ENCODE peak calls at places on chromosomes 12 and 14, in four cellular contexts. One of them, this sample, is unnamed.

GRCh38 chr14:21098134-21098891 is at the start of gene ZNF219:
- DNase-seq in GM13977: peak
- DNase-seq in AG10803: peak
- DNase-seq in heart right ventricle: peak
- DNase-seq in this sample: peak

GRCh38 chr12:103560604-103561101 is 26.4 kb upstream of the STAB2 start:
- DNase-seq in GM13977: no peak
- DNase-seq in AG10803: peak
- DNase-seq in heart right ventricle: no peak
- DNase-seq in this sample: no peak

GRCh38 chr12:90076851-90077319 is 368.2 kb upstream of the ATP2B1 start:
- DNase-seq in GM13977: no peak
- DNase-seq in AG10803: no peak
- DNase-seq in heart right ventricle: no peak
- DNase-seq in this sample: no peak

GRCh38 chr12:93662961-93663728 is 14.0 kb upstream of the CRADD start:
- DNase-seq in GM13977: no peak
- DNase-seq in AG10803: peak
- DNase-seq in heart right ventricle: no peak
- DNase-seq in this sample: no peak

GRCh38 chr14:33765251-33765650 is 185.6 kb downstream of the EGLN3 start:
- DNase-seq in GM13977: no peak
- DNase-seq in AG10803: no peak
- DNase-seq in heart right ventricle: peak
- DNase-seq in this sample: peak

GRCh38 chr12:120006248-120006975 is 17.4 kb downstream of the BICDL1 start:
- DNase-seq in GM13977: no peak
- DNase-seq in AG10803: no peak
- DNase-seq in heart right ventricle: no peak
- DNase-seq in this sample: no peak

GRCh38 chr14:105412768-105413541 is 6.7 kb upstream of the MTA1 start:
- DNase-seq in GM13977: no peak
- DNase-seq in AG10803: no peak
- DNase-seq in heart right ventricle: no peak
- DNase-seq in this sample: no peak

GRCh38 chr12:45192041-45192695 is 23.7 kb upstream of the ANO6 start:
- DNase-seq in GM13977: no peak
- DNase-seq in AG10803: peak
- DNase-seq in heart right ventricle: no peak
- DNase-seq in this sample: no peak

GRCh38 chr12:128259556-128260070 is 7.4 kb upstream of the TMEM132C start:
- DNase-seq in GM13977: no peak
- DNase-seq in AG10803: no peak
- DNase-seq in heart right ventricle: no peak
- DNase-seq in this sample: no peak

GRCh38 chr12:79329933-79330332 is 360.8 kb downstream of the PAWR start:
- DNase-seq in GM13977: no peak
- DNase-seq in AG10803: peak
- DNase-seq in heart right ventricle: no peak
- DNase-seq in this sample: no peak

GRCh38 chr14:55731881-55732498 is 152.0 kb downstream of the KTN1 start:
- DNase-seq in GM13977: peak
- DNase-seq in AG10803: peak
- DNase-seq in heart right ventricle: no peak
- DNase-seq in this sample: no peak

GRCh38 chr12:92947589-92948215 is 18.6 kb upstream of the EEA1 start:
- DNase-seq in GM13977: no peak
- DNase-seq in AG10803: no peak
- DNase-seq in heart right ventricle: no peak
- DNase-seq in this sample: no peak

GRCh38 chr12:34346372-34347034 is 324.2 kb downstream of the ALG10 start:
- DNase-seq in GM13977: no peak
- DNase-seq in AG10803: no peak
- DNase-seq in heart right ventricle: no peak
- DNase-seq in this sample: peak

GRCh38 chr14:69712637-69713088 is 54.3 kb upstream of the SRSF5 start:
- DNase-seq in GM13977: no peak
- DNase-seq in AG10803: no peak
- DNase-seq in heart right ventricle: peak
- DNase-seq in this sample: no peak

GRCh38 chr14:34794217-34794616 is 79.8 kb upstream of the CFL2 start:
- DNase-seq in GM13977: no peak
- DNase-seq in AG10803: peak
- DNase-seq in heart right ventricle: no peak
- DNase-seq in this sample: no peak

GRCh38 chr12:5505751-5506150 is 73.8 kb downstream of the NTF3 start:
- DNase-seq in GM13977: no peak
- DNase-seq in AG10803: no peak
- DNase-seq in heart right ventricle: no peak
- DNase-seq in this sample: no peak

GRCh38 chr12:13194462-13195110 is 1.9 kb upstream of the EMP1 start:
- DNase-seq in GM13977: no peak
- DNase-seq in AG10803: no peak
- DNase-seq in heart right ventricle: no peak
- DNase-seq in this sample: no peak

DNA sequence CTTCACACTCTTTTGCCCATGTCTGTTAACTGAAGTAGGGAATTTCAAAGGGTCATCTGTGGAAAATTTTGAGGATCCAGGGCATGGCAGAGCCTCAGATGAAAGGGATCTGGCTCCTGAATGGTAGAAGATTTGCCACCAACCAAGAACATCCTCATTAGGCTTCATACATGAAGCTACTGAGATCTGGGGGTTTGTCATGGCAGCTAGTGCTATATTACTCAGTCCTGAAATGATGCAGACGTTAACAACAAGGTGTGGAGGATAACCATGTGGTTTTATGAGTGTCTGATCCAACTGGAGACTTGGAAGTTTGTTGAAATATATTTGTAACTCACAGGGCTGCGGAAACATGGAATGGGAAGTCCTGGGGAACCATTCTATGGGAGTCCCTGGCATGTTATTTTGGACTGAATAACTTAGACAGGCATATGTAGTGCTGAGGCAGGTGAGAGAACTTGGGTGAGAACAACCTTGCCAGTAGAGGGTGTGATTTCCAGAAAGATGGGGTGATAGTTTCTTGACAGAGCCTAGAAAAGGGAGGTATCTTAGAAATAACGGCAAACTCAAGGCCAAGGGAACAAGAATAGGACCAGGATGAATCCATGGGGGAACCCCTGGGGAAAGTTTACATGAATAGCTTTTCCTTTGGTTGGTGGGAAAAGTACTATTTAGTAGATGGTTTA is 42.0 kb upstream of the C12orf75 start:
- DNase-seq in GM13977: peak
- DNase-seq in AG10803: no peak
- DNase-seq in heart right ventricle: no peak
- DNase-seq in this sample: no peak
- TF ChIP-seq CTCF in GM13977: no peak
- TF ChIP-seq CTCF in AG10803: no peak
- TF ChIP-seq CTCF in heart right ventricle: no peak
- TF ChIP-seq CTCF in this sample: no peak

DNA sequence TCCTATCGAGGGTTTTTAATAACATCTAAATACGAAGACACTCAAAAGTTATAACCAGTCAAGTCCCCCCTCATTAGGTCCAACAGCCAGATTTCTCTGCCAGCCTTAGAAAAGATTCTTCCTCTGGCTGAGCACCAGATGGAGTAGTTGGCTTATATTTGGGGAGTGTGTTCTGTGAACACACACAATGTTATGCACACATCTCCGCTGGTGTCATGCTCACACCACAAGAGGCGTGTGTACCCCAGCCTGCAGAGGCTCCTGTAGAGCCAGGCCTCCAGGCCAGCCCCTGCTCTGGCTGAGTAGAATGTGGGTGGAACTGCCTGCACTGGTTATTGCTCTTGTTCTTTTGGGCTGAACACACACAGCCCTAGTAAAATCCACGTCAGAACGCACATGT is 64.0 kb downstream of the PIWIL1 start:
- DNase-seq in GM13977: no peak
- DNase-seq in AG10803: no peak
- DNase-seq in heart right ventricle: no peak
- DNase-seq in this sample: no peak
- TF ChIP-seq CTCF in GM13977: no peak
- TF ChIP-seq CTCF in AG10803: no peak
- TF ChIP-seq CTCF in heart right ventricle: no peak
- TF ChIP-seq CTCF in this sample: peak

DNA sequence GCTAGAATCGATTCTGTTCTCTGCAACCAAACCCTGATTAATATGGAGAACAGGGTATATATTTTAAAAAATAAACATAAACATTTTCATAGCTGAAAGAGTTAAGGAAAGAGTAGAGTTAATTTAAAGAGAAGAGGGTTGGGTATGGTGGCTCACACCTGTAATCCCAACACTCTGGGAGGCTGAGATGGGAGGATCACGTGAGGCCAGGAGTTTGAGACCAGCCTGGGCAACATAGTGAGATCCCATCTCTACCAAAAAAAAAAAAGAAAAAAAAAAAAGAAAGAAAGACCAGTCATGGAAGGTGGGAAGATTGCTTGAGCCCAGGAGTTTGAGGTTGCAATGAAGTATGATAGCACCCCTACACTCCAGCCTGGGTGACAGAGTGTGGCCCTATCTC is 25.5 kb downstream of the GTSF1 start:
- DNase-seq in GM13977: no peak
- DNase-seq in AG10803: no peak
- DNase-seq in heart right ventricle: no peak
- DNase-seq in this sample: no peak
- TF ChIP-seq CTCF in GM13977: no peak
- TF ChIP-seq CTCF in AG10803: no peak
- TF ChIP-seq CTCF in heart right ventricle: no peak
- TF ChIP-seq CTCF in this sample: no peak

DNA sequence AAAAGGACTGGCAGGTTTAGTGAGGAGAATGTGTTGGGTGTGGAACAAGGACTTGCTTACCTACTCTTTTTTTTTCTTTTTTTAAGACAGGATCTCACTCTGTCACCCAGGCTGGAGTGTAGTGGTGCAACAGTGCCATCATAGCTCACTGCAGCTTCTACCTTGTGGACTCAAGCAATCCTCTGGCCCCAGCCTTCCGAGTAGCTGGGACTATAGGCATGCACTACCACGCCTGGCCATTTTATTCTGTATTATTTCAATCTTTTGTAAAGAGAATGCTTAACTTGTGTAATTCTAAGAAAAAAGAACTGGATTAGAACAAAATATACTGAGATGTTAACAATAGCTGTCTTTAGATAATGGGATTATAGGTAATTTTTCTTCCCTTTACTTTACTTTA is 1.9 kb upstream of the VRTN start:
- DNase-seq in GM13977: no peak
- DNase-seq in AG10803: no peak
- DNase-seq in heart right ventricle: no peak
- DNase-seq in this sample: no peak
- TF ChIP-seq CTCF in GM13977: no peak
- TF ChIP-seq CTCF in AG10803: no peak
- TF ChIP-seq CTCF in heart right ventricle: no peak
- TF ChIP-seq CTCF in this sample: no peak

GRCh38 chr12:7460375-7461259 is 16.7 kb upstream of the CD163L1 start:
- DNase-seq in GM13977: peak
- DNase-seq in AG10803: peak
- DNase-seq in heart right ventricle: peak
- DNase-seq in this sample: peak
- TF ChIP-seq CTCF in GM13977: peak
- TF ChIP-seq CTCF in AG10803: peak
- TF ChIP-seq CTCF in heart right ventricle: peak
- TF ChIP-seq CTCF in this sample: peak

DNA sequence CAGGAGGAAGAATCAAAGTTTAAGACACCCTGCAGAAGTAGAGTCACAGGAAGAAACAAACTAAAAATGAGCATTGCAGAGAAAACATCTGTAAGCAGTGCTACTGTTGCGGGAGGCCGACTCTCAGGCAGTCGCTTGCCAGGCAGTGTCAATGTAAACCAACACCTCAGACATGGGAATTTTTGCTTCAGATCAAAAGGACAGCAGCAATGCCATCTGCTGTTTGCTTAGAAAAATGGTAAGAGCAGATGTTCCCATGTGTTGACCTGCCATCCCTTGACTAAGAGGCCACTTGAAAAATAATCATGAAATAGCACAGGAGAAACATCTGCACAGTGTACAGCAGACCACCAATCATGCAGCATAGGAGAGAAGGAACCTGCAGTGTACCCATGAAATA is 196.6 kb downstream of the SLC25A21 start:
- DNase-seq in GM13977: no peak
- DNase-seq in AG10803: no peak
- DNase-seq in heart right ventricle: no peak
- DNase-seq in this sample: no peak
- TF ChIP-seq CTCF in GM13977: no peak
- TF ChIP-seq CTCF in AG10803: no peak
- TF ChIP-seq CTCF in heart right ventricle: no peak
- TF ChIP-seq CTCF in this sample: no peak

GRCh38 chr12:52305921-52306705 is 14.8 kb upstream of the KRT81 start:
- DNase-seq in GM13977: no peak
- DNase-seq in AG10803: no peak
- DNase-seq in heart right ventricle: no peak
- DNase-seq in this sample: no peak

GRCh38 chr12:52310622-52311281 is 10.4 kb downstream of the KRT83 start:
- DNase-seq in GM13977: no peak
- DNase-seq in AG10803: peak
- DNase-seq in heart right ventricle: no peak
- DNase-seq in this sample: no peak

GRCh38 chr12:52311282-52311643 is 9.9 kb downstream of the KRT83 start:
- DNase-seq in GM13977: no peak
- DNase-seq in AG10803: peak
- DNase-seq in heart right ventricle: no peak
- DNase-seq in this sample: no peak

GRCh38 chr12:52308807-52309425 is 12.3 kb downstream of the KRT83 start:
- DNase-seq in GM13977: no peak
- DNase-seq in AG10803: no peak
- DNase-seq in heart right ventricle: no peak
- DNase-seq in this sample: no peak

DNA sequence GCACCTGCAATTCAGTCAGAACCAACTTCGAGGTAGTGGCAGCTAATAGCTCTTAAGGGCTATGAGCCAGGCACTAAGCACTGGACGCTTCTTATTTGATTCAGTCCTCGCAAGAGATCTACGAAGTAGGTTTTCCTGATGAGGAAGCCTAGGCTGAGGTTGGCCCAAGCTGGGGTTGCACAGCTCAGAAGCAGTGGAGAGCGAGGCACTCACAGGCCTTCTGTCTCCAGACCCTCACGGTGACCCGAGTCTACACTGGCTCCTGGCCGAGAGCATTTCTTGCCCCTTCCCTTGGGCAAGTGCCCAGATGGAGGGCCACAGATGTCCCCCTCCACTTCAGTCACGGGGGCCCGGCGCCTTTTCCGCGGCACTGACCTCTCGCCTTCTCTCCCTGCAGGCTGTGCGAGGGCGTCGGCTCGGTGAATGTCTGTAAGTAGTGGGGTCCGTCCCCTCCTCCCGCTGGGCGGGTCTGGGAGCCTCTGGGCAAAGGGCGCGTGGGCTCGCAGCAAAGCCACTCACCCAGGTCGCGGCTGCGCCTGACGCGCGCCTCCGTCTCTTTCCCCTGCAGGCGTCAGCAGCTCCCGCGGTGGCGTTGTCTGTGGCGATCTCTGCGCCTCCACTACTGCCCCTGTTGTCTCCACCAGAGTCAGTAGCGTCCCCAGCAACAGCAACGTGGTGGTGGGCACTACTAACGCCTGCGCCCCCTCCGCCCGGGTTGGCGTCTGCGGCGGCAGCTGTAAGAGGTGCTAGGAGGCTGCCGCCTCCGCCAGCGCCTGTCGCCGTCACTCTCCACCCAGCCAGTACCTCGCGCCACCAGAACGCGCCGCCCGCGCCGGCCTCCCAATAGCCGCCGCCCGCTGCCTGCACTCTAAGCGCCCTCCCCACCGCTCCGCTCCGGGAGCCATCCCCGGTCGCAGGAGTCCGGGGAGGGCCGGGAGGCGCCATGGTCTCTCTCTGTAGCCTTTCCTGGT is 13.1 kb downstream of the KRT83 start:
- DNase-seq in GM13977: no peak
- DNase-seq in AG10803: peak
- DNase-seq in heart right ventricle: peak
- DNase-seq in this sample: no peak
- TF ChIP-seq CTCF in GM13977: no peak
- TF ChIP-seq CTCF in AG10803: peak
- TF ChIP-seq CTCF in heart right ventricle: no peak
- TF ChIP-seq CTCF in this sample: no peak